ENCODE peak calls at places on chromosomes 13 and 19, in nine cellular contexts. One of them, this sample, is unnamed.
A peak's percentile ranks its signal among the peaks of the same experiment; 100 is the strongest.

GRCh38 chr19:56423276-56423984 is 19.3 kb downstream of the ZNF583 start:
- DNase-seq in psoas muscle: no peak
- DNase-seq in stromal cell of bone marrow: no peak
- DNase-seq in H1: no peak
- DNase-seq in heart right ventricle: no peak
- DNase-seq in stimulated activated CD4-positive, alpha-beta T cell treated with anti-CD3 and anti-CD28 coated beads, Interleukin-2, amount 100 ng/mL, for 48 hours: no peak
- DNase-seq in M059J: no peak
- DNase-seq in activated naive CD8-positive, alpha-beta T cell treated with anti-CD3 and anti-CD28 coated beads, Interleukin-2, amount 50 U/mL, for 24 hours: no peak
- DNase-seq in non-pigmented ciliary epithelial cell: no peak
- DNase-seq in this sample: no peak

GRCh38 chr13:64675256-64675892 is 2554.8 kb downstream of the PCDH9 start:
- DNase-seq in psoas muscle: no peak
- DNase-seq in stromal cell of bone marrow: no peak
- DNase-seq in H1: no peak
- DNase-seq in heart right ventricle: no peak
- DNase-seq in stimulated activated CD4-positive, alpha-beta T cell treated with anti-CD3 and anti-CD28 coated beads, Interleukin-2, amount 100 ng/mL, for 48 hours: no peak
- DNase-seq in M059J: peak; percentile 40
- DNase-seq in activated naive CD8-positive, alpha-beta T cell treated with anti-CD3 and anti-CD28 coated beads, Interleukin-2, amount 50 U/mL, for 24 hours: no peak
- DNase-seq in non-pigmented ciliary epithelial cell: peak; percentile 65
- DNase-seq in this sample: peak; percentile 56

GRCh38 chr19:5934779-5935472 is 20.9 kb downstream of the CAPS start:
- DNase-seq in psoas muscle: peak; percentile 46
- DNase-seq in stromal cell of bone marrow: peak; percentile 66
- DNase-seq in H1: no peak
- DNase-seq in heart right ventricle: no peak
- DNase-seq in stimulated activated CD4-positive, alpha-beta T cell treated with anti-CD3 and anti-CD28 coated beads, Interleukin-2, amount 100 ng/mL, for 48 hours: no peak
- DNase-seq in M059J: no peak
- DNase-seq in activated naive CD8-positive, alpha-beta T cell treated with anti-CD3 and anti-CD28 coated beads, Interleukin-2, amount 50 U/mL, for 24 hours: no peak
- DNase-seq in non-pigmented ciliary epithelial cell: no peak
- DNase-seq in this sample: peak; percentile 64

GRCh38 chr13:72643339-72643989 is 84.0 kb downstream of the MZT1 start:
- DNase-seq in psoas muscle: peak; percentile 17
- DNase-seq in stromal cell of bone marrow: peak; percentile 23
- DNase-seq in H1: peak; percentile 63
- DNase-seq in heart right ventricle: peak; percentile 28
- DNase-seq in stimulated activated CD4-positive, alpha-beta T cell treated with anti-CD3 and anti-CD28 coated beads, Interleukin-2, amount 100 ng/mL, for 48 hours: peak; percentile 60
- DNase-seq in M059J: peak; percentile 28
- DNase-seq in activated naive CD8-positive, alpha-beta T cell treated with anti-CD3 and anti-CD28 coated beads, Interleukin-2, amount 50 U/mL, for 24 hours: peak; percentile 67
- DNase-seq in non-pigmented ciliary epithelial cell: no peak
- DNase-seq in this sample: peak; percentile 13

GRCh38 chr19:1206733-1207301 is 1.2 kb downstream of the STK11 start:
- DNase-seq in psoas muscle: no peak
- DNase-seq in stromal cell of bone marrow: no peak
- DNase-seq in H1: no peak
- DNase-seq in heart right ventricle: no peak
- DNase-seq in stimulated activated CD4-positive, alpha-beta T cell treated with anti-CD3 and anti-CD28 coated beads, Interleukin-2, amount 100 ng/mL, for 48 hours: peak; percentile 21
- DNase-seq in M059J: no peak
- DNase-seq in activated naive CD8-positive, alpha-beta T cell treated with anti-CD3 and anti-CD28 coated beads, Interleukin-2, amount 50 U/mL, for 24 hours: peak; percentile 34
- DNase-seq in non-pigmented ciliary epithelial cell: no peak
- DNase-seq in this sample: no peak

GRCh38 chr19:10769533-10770491 is 51.9 kb downstream of the DNM2 start:
- DNase-seq in psoas muscle: peak; percentile 70
- DNase-seq in stromal cell of bone marrow: no peak
- DNase-seq in H1: no peak
- DNase-seq in heart right ventricle: peak; percentile 85
- DNase-seq in stimulated activated CD4-positive, alpha-beta T cell treated with anti-CD3 and anti-CD28 coated beads, Interleukin-2, amount 100 ng/mL, for 48 hours: no peak
- DNase-seq in M059J: peak; percentile 47
- DNase-seq in activated naive CD8-positive, alpha-beta T cell treated with anti-CD3 and anti-CD28 coated beads, Interleukin-2, amount 50 U/mL, for 24 hours: no peak
- DNase-seq in non-pigmented ciliary epithelial cell: no peak
- DNase-seq in this sample: peak; percentile 17

GRCh38 chr19:34336781-34337271 is 28.2 kb upstream of the GPI start:
- DNase-seq in psoas muscle: no peak
- DNase-seq in stromal cell of bone marrow: no peak
- DNase-seq in H1: no peak
- DNase-seq in heart right ventricle: peak; percentile 44
- DNase-seq in stimulated activated CD4-positive, alpha-beta T cell treated with anti-CD3 and anti-CD28 coated beads, Interleukin-2, amount 100 ng/mL, for 48 hours: peak; percentile 37
- DNase-seq in M059J: peak; percentile 42
- DNase-seq in activated naive CD8-positive, alpha-beta T cell treated with anti-CD3 and anti-CD28 coated beads, Interleukin-2, amount 50 U/mL, for 24 hours: no peak
- DNase-seq in non-pigmented ciliary epithelial cell: no peak
- DNase-seq in this sample: peak; percentile 31

GRCh38 chr19:11387154-11388034 is 3.3 kb upstream of the EPOR start:
- DNase-seq in psoas muscle: no peak
- DNase-seq in stromal cell of bone marrow: no peak
- DNase-seq in H1: no peak
- DNase-seq in heart right ventricle: no peak
- DNase-seq in stimulated activated CD4-positive, alpha-beta T cell treated with anti-CD3 and anti-CD28 coated beads, Interleukin-2, amount 100 ng/mL, for 48 hours: no peak
- DNase-seq in M059J: no peak
- DNase-seq in activated naive CD8-positive, alpha-beta T cell treated with anti-CD3 and anti-CD28 coated beads, Interleukin-2, amount 50 U/mL, for 24 hours: no peak
- DNase-seq in non-pigmented ciliary epithelial cell: no peak
- DNase-seq in this sample: no peak